ENCODE peak calls at places on chromosomes 5 and 9, in ten cellular contexts. One of them, this sample, is unnamed.

GRCh38 chr9:93361995-93362394 is 89.5 kb upstream of the FAM120A start:
- DNase-seq in fibroblast of lung: no peak
- DNase-seq in tibial nerve: no peak
- DNase-seq in cardiac muscle cell: no peak
- DNase-seq in sigmoid colon: no peak
- DNase-seq in breast epithelium: no peak
- DNase-seq in kidney epithelial cell: no peak
- DNase-seq in small intestine: no peak
- DNase-seq in aorta: no peak
- DNase-seq in GM12865: no peak
- DNase-seq in this sample: no peak

GRCh38 chr5:151158287-151158661 is 695 bp upstream of the ANXA6 start:
- DNase-seq in fibroblast of lung: no peak
- DNase-seq in tibial nerve: no peak
- DNase-seq in cardiac muscle cell: peak
- DNase-seq in sigmoid colon: no peak
- DNase-seq in breast epithelium: no peak
- DNase-seq in kidney epithelial cell: no peak
- DNase-seq in small intestine: no peak
- DNase-seq in aorta: no peak
- DNase-seq in GM12865: peak
- DNase-seq in this sample: no peak

GRCh38 chr5:155004138-155004744 is 9.3 kb upstream of the KIF4B start:
- DNase-seq in fibroblast of lung: no peak
- DNase-seq in tibial nerve: no peak
- DNase-seq in cardiac muscle cell: peak
- DNase-seq in sigmoid colon: no peak
- DNase-seq in breast epithelium: no peak
- DNase-seq in kidney epithelial cell: no peak
- DNase-seq in small intestine: peak
- DNase-seq in aorta: no peak
- DNase-seq in GM12865: peak
- DNase-seq in this sample: no peak

GRCh38 chr9:129567842-129568559 is 52.9 kb downstream of the C9orf50 start:
- DNase-seq in fibroblast of lung: peak
- DNase-seq in tibial nerve: no peak
- DNase-seq in cardiac muscle cell: peak
- DNase-seq in sigmoid colon: no peak
- DNase-seq in breast epithelium: no peak
- DNase-seq in kidney epithelial cell: no peak
- DNase-seq in small intestine: no peak
- DNase-seq in aorta: peak
- DNase-seq in GM12865: no peak
- DNase-seq in this sample: no peak

GRCh38 chr5:14174235-14174636 is 31.1 kb downstream of the TRIO start:
- DNase-seq in fibroblast of lung: no peak
- DNase-seq in tibial nerve: no peak
- DNase-seq in cardiac muscle cell: peak
- DNase-seq in sigmoid colon: no peak
- DNase-seq in breast epithelium: no peak
- DNase-seq in kidney epithelial cell: no peak
- DNase-seq in small intestine: no peak
- DNase-seq in aorta: no peak
- DNase-seq in GM12865: peak
- DNase-seq in this sample: no peak

GRCh38 chr5:135063056-135063445 is 29.0 kb upstream of the PITX1 start:
- DNase-seq in fibroblast of lung: no peak
- DNase-seq in tibial nerve: no peak
- DNase-seq in cardiac muscle cell: no peak
- DNase-seq in sigmoid colon: peak
- DNase-seq in breast epithelium: no peak
- DNase-seq in kidney epithelial cell: no peak
- DNase-seq in small intestine: no peak
- DNase-seq in aorta: peak
- DNase-seq in GM12865: no peak
- DNase-seq in this sample: no peak

GRCh38 chr5:59128646-59129290 is 545.9 kb downstream of the RAB3C start:
- DNase-seq in fibroblast of lung: no peak
- DNase-seq in tibial nerve: no peak
- DNase-seq in cardiac muscle cell: no peak
- DNase-seq in sigmoid colon: no peak
- DNase-seq in breast epithelium: no peak
- DNase-seq in kidney epithelial cell: no peak
- DNase-seq in small intestine: no peak
- DNase-seq in aorta: no peak
- DNase-seq in GM12865: no peak
- DNase-seq in this sample: no peak

GRCh38 chr9:102069969-102070368 is 331.5 kb upstream of the GRIN3A start:
- DNase-seq in fibroblast of lung: no peak
- DNase-seq in tibial nerve: no peak
- DNase-seq in cardiac muscle cell: no peak
- DNase-seq in sigmoid colon: no peak
- DNase-seq in breast epithelium: no peak
- DNase-seq in kidney epithelial cell: peak
- DNase-seq in small intestine: no peak
- DNase-seq in aorta: no peak
- DNase-seq in GM12865: no peak
- DNase-seq in this sample: no peak

GRCh38 chr5:173391031-173391430 is 62.8 kb upstream of the STC2 start:
- DNase-seq in fibroblast of lung: no peak
- DNase-seq in tibial nerve: no peak
- DNase-seq in cardiac muscle cell: no peak
- DNase-seq in sigmoid colon: no peak
- DNase-seq in breast epithelium: no peak
- DNase-seq in kidney epithelial cell: no peak
- DNase-seq in small intestine: no peak
- DNase-seq in aorta: no peak
- DNase-seq in GM12865: no peak
- DNase-seq in this sample: no peak

GRCh38 chr5:102411-103043 is 10.6 kb downstream of the PLEKHG4B start:
- DNase-seq in fibroblast of lung: peak
- DNase-seq in tibial nerve: no peak
- DNase-seq in cardiac muscle cell: no peak
- DNase-seq in sigmoid colon: no peak
- DNase-seq in breast epithelium: no peak
- DNase-seq in kidney epithelial cell: no peak
- DNase-seq in small intestine: no peak
- DNase-seq in aorta: no peak
- DNase-seq in GM12865: no peak
- DNase-seq in this sample: no peak
- H3K4me3 ChIP-seq in fibroblast of lung: no peak
- H3K4me3 ChIP-seq in tibial nerve: no peak
- H3K4me3 ChIP-seq in cardiac muscle cell: no peak
- H3K4me3 ChIP-seq in sigmoid colon: no peak
- H3K4me3 ChIP-seq in breast epithelium: no peak
- H3K4me3 ChIP-seq in kidney epithelial cell: no peak
- H3K4me3 ChIP-seq in small intestine: no peak
- H3K4me3 ChIP-seq in aorta: no peak
- H3K4me3 ChIP-seq in GM12865: no peak
- H3K4me3 ChIP-seq in this sample: no peak

GRCh38 chr5:98777295-98777694 is 3.8 kb downstream of the RGMB start:
- DNase-seq in fibroblast of lung: no peak
- DNase-seq in tibial nerve: no peak
- DNase-seq in cardiac muscle cell: no peak
- DNase-seq in sigmoid colon: no peak
- DNase-seq in breast epithelium: no peak
- DNase-seq in kidney epithelial cell: no peak
- DNase-seq in small intestine: peak
- DNase-seq in aorta: no peak
- DNase-seq in GM12865: no peak
- DNase-seq in this sample: no peak

GRCh38 chr5:98773464-98774191 is at the start of gene RGMB:
- DNase-seq in fibroblast of lung: peak
- DNase-seq in tibial nerve: peak
- DNase-seq in cardiac muscle cell: peak
- DNase-seq in sigmoid colon: peak
- DNase-seq in breast epithelium: peak
- DNase-seq in kidney epithelial cell: peak
- DNase-seq in small intestine: peak
- DNase-seq in aorta: peak
- DNase-seq in GM12865: peak
- DNase-seq in this sample: peak

GRCh38 chr5:98774192-98775046 is 956 bp downstream of the RGMB start:
- DNase-seq in fibroblast of lung: peak
- DNase-seq in tibial nerve: peak
- DNase-seq in cardiac muscle cell: peak
- DNase-seq in sigmoid colon: peak
- DNase-seq in breast epithelium: peak
- DNase-seq in kidney epithelial cell: no peak
- DNase-seq in small intestine: peak
- DNase-seq in aorta: peak
- DNase-seq in GM12865: peak
- DNase-seq in this sample: no peak

GRCh38 chr5:98775246-98775961 is 1.9 kb downstream of the RGMB start:
- DNase-seq in fibroblast of lung: no peak
- DNase-seq in tibial nerve: no peak
- DNase-seq in cardiac muscle cell: no peak
- DNase-seq in sigmoid colon: no peak
- DNase-seq in breast epithelium: no peak
- DNase-seq in kidney epithelial cell: no peak
- DNase-seq in small intestine: peak
- DNase-seq in aorta: no peak
- DNase-seq in GM12865: no peak
- DNase-seq in this sample: no peak

GRCh38 chr5:98775962-98776687 is 2.7 kb downstream of the RGMB start:
- DNase-seq in fibroblast of lung: peak
- DNase-seq in tibial nerve: no peak
- DNase-seq in cardiac muscle cell: no peak
- DNase-seq in sigmoid colon: no peak
- DNase-seq in breast epithelium: no peak
- DNase-seq in kidney epithelial cell: no peak
- DNase-seq in small intestine: peak
- DNase-seq in aorta: no peak
- DNase-seq in GM12865: no peak
- DNase-seq in this sample: peak
- H3K4me3 ChIP-seq in fibroblast of lung: peak
- H3K4me3 ChIP-seq in tibial nerve: peak
- H3K4me3 ChIP-seq in cardiac muscle cell: no peak
- H3K4me3 ChIP-seq in sigmoid colon: peak
- H3K4me3 ChIP-seq in breast epithelium: no peak
- H3K4me3 ChIP-seq in kidney epithelial cell: peak
- H3K4me3 ChIP-seq in small intestine: peak
- H3K4me3 ChIP-seq in aorta: no peak
- H3K4me3 ChIP-seq in GM12865: peak
- H3K4me3 ChIP-seq in this sample: peak

GRCh38 chr9:21075484-21075883 is 2.3 kb downstream of the IFNB1 start:
- DNase-seq in fibroblast of lung: no peak
- DNase-seq in tibial nerve: no peak
- DNase-seq in cardiac muscle cell: no peak
- DNase-seq in sigmoid colon: no peak
- DNase-seq in breast epithelium: no peak
- DNase-seq in kidney epithelial cell: no peak
- DNase-seq in small intestine: no peak
- DNase-seq in aorta: no peak
- DNase-seq in GM12865: no peak
- DNase-seq in this sample: no peak

GRCh38 chr9:21070887-21071286 is 6.9 kb downstream of the IFNB1 start:
- DNase-seq in fibroblast of lung: no peak
- DNase-seq in tibial nerve: no peak
- DNase-seq in cardiac muscle cell: no peak
- DNase-seq in sigmoid colon: no peak
- DNase-seq in breast epithelium: no peak
- DNase-seq in kidney epithelial cell: no peak
- DNase-seq in small intestine: no peak
- DNase-seq in aorta: no peak
- DNase-seq in GM12865: no peak
- DNase-seq in this sample: no peak

DNA sequence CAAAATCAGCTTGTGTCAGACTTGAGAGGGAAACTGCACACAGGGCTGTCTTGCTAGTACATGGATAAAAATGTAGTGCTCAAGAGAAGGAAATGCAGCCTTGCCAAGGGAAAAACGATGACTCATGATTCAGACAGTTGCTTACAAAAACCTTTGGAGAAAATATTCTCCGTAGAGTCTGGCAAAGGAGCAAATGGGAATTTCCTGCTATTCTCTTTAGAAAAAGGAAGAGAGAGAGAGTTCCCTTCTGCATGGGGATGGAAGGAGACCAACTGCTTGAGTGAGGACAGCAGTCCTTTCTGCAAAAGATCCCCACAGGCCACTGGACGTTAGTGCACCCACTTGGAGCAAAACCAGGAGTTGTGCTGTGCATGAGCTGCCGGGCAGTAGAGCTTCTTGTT is 7.6 kb downstream of the IFNB1 start:
- DNase-seq in fibroblast of lung: peak
- DNase-seq in tibial nerve: peak
- DNase-seq in cardiac muscle cell: peak
- DNase-seq in sigmoid colon: peak
- DNase-seq in breast epithelium: no peak
- DNase-seq in kidney epithelial cell: peak
- DNase-seq in small intestine: no peak
- DNase-seq in aorta: no peak
- DNase-seq in GM12865: no peak
- DNase-seq in this sample: peak
- H3K4me3 ChIP-seq in fibroblast of lung: no peak
- H3K4me3 ChIP-seq in tibial nerve: no peak
- H3K4me3 ChIP-seq in cardiac muscle cell: no peak
- H3K4me3 ChIP-seq in sigmoid colon: peak
- H3K4me3 ChIP-seq in breast epithelium: no peak
- H3K4me3 ChIP-seq in kidney epithelial cell: no peak
- H3K4me3 ChIP-seq in small intestine: no peak
- H3K4me3 ChIP-seq in aorta: no peak
- H3K4me3 ChIP-seq in GM12865: no peak
- H3K4me3 ChIP-seq in this sample: no peak

DNA sequence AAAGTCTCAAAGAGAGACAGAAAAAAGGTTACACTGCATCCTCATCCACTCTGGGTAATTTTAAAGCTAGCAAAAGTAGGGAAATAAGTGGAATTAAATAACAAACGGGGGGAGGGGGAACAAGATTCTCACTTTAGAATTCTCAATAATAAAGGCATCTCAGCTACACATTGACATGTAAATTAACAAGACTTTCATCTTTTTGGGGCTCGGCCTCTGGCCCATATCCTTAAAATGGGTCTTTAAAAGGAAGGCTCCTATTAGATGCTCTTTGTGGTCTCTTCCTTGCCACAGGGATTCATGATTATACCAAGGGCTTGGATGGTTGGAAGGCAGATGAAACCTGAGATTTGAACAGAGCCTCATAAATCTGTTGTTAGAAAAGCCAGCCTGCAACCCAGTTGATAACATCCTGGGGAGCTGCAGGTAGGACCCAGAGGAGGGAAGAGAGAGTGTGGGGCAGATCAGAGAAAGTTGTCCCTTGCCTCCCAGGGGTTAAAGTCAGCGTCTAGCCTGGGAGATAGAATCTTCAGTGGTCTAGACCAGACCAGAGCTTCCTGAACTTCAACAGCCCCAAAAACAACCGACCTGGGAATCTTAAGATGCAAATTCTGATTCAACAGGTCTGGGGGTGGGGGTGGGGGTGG is 135.9 kb downstream of the GCNT1 start:
- DNase-seq in fibroblast of lung: no peak
- DNase-seq in tibial nerve: no peak
- DNase-seq in cardiac muscle cell: no peak
- DNase-seq in sigmoid colon: no peak
- DNase-seq in breast epithelium: no peak
- DNase-seq in kidney epithelial cell: no peak
- DNase-seq in small intestine: no peak
- DNase-seq in aorta: no peak
- DNase-seq in GM12865: no peak
- DNase-seq in this sample: no peak
- H3K4me3 ChIP-seq in fibroblast of lung: no peak
- H3K4me3 ChIP-seq in tibial nerve: no peak
- H3K4me3 ChIP-seq in cardiac muscle cell: no peak
- H3K4me3 ChIP-seq in sigmoid colon: no peak
- H3K4me3 ChIP-seq in breast epithelium: no peak
- H3K4me3 ChIP-seq in kidney epithelial cell: no peak
- H3K4me3 ChIP-seq in small intestine: no peak
- H3K4me3 ChIP-seq in aorta: no peak
- H3K4me3 ChIP-seq in GM12865: no peak
- H3K4me3 ChIP-seq in this sample: no peak